ENCODE peak calls at places on chromosome 3, in seven cellular contexts. J, S, Z, L, N, P and W are unnamed samples.

GRCh38 chr3:57559526-57559925 is 3.5 kb downstream of the PDE12 start:
- DNase-seq in J (no peak), N (no peak), Z (no peak), P (no peak), L (peak; percentile 52), S (no peak), W (no peak)

GRCh38 chr3:178629430-178630178 is 93.4 kb downstream of the KCNMB2 start:
- DNase-seq in S (no peak), J (no peak), L (no peak), Z (no peak), N (no peak), P (no peak), W (no peak)

GRCh38 chr3:195803309-195803908 is 8.3 kb downstream of the MUC4 start:
- DNase-seq in J (no peak), L (no peak), N (peak; percentile 52), P (no peak), Z (peak; percentile 57), S (peak; percentile 8), W (no peak)

GRCh38 chr3:41653575-41654239 is 308.2 kb downstream of the ULK4 start:
- DNase-seq in P (peak; percentile 2), N (no peak), Z (no peak), S (no peak), L (peak; percentile 12), J (no peak), W (no peak)

GRCh38 chr3:11145888-11146287 is 8.4 kb upstream of the HRH1 start:
- DNase-seq in N (no peak), S (no peak), J (no peak), P (peak; percentile 58), Z (no peak), L (peak; percentile 95), W (no peak)

GRCh38 chr3:18405141-18405540 is 20.0 kb downstream of the SATB1 start:
- DNase-seq in L (no peak), Z (no peak), S (no peak), N (no peak), J (no peak), P (no peak), W (no peak)

GRCh38 chr3:173065543-173065970 is 75.5 kb downstream of the SPATA16 start:
- DNase-seq in J (no peak), S (peak; percentile 12), N (no peak), L (peak; percentile 6), P (no peak), Z (no peak), W (no peak)

GRCh38 chr3:149879872-149880271 is 66.9 kb downstream of the RNF13 start:
- DNase-seq in S (peak; percentile 69), J (peak; percentile 88), N (peak; percentile 52), P (peak; percentile 19), Z (peak; percentile 69), L (peak; percentile 68), W (no peak)

GRCh38 chr3:141191097-141191749 is 40.4 kb upstream of the PXYLP1 start:
- DNase-seq in N (no peak), Z (no peak), S (no peak), P (no peak), J (no peak), L (peak; percentile 6), W (no peak)

GRCh38 chr3:19547665-19548464 is 386.2 kb downstream of the EFHB start:
- DNase-seq in P (no peak), N (no peak), Z (no peak), L (no peak), S (no peak), J (no peak), W (no peak)

GRCh38 chr3:191376742-191377141 is 46.4 kb upstream of the UTS2B start:
- DNase-seq in P (peak; percentile 66), L (peak; percentile 81), N (no peak), J (no peak), Z (no peak), S (peak; percentile 16), W (no peak)

GRCh38 chr3:126509565-126510322 is 7.8 kb downstream of the UROC1 start:
- DNase-seq in J (no peak), L (no peak), P (no peak), N (no peak), Z (no peak), S (no peak), W (no peak)

GRCh38 chr3:138824114-138824506 is 10.6 kb downstream of the PIK3CB start:
- DNase-seq in N (no peak), Z (no peak), S (no peak), P (no peak), L (no peak), J (no peak), W (no peak)

GRCh38 chr3:142027295-142027694 is 122.0 kb downstream of the TFDP2 start:
- DNase-seq in J (no peak), S (no peak), N (no peak), L (no peak), P (no peak), Z (no peak), W (no peak)

GRCh38 chr3:62446337-62446940 is 73.1 kb upstream of the FEZF2 start:
- DNase-seq in N (no peak), J (no peak), L (no peak), S (no peak), Z (no peak), P (no peak), W (no peak)

GRCh38 chr3:62439176-62439813 is 65.9 kb upstream of the FEZF2 start:
- DNase-seq in S (no peak), L (no peak), J (no peak), P (no peak), Z (no peak), N (no peak), W (no peak)

GRCh38 chr3:62439978-62440377 is 66.6 kb upstream of the FEZF2 start:
- DNase-seq in L (no peak), Z (no peak), P (no peak), S (no peak), N (no peak), J (no peak), W (no peak)

DNA sequence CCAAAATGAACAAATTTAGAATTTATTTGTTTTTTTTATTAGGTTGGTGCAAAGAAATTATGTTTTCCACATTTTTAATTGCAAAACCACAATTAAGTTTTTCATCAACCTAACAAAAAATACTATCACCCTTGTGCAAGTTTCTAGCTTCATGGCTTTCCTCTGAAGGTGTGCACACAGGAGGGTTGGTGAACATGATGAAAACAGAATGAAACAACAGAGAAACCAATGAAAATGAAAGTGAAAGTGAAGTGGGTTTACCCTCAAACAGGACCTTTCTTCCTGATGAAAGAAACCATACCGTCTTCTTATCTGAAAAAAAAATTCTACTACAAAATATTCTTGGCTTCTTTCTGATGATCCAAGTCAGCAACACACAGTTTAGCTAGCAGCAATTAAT is 71.9 kb upstream of the FEZF2 start:
- DNase-seq in L (peak; percentile 29), P (no peak), S (peak; percentile 5), Z (no peak), N (no peak), J (no peak), W (no peak)
- H3K4me3 ChIP-seq in L (peak overlapping the region; percentile 47), P (no peak overlapping the region), S (no peak overlapping the region), Z (no peak overlapping the region), N (no peak overlapping the region), J (no peak overlapping the region), W (no peak overlapping the region)

DNA sequence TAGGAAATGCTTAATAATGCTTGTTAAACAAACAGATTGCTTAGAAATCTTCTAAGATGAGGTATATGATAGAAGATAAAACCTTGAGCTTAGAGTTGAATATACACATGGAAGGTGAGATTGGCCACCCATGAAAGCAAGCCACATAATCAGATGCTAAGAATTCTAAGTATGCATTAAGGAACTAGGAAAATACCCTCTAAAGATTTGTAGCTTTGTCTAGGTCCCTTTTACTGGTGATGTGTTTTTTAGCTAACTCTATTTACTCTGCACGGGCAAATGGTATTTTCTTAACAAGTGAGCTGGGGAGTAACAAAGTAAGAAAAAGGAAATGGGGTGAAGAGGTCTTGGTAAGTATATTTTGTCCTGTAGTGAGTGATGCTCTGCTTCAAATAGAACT is 310.3 kb downstream of the OXSM start:
- DNase-seq in N (no peak), L (no peak), Z (no peak), P (no peak), J (no peak), S (no peak), W (no peak)
- TF ChIP-seq CTCF in N (no peak), L (no peak), Z (no peak), P (no peak), J (no peak), S (no peak), W (no peak)

DNA sequence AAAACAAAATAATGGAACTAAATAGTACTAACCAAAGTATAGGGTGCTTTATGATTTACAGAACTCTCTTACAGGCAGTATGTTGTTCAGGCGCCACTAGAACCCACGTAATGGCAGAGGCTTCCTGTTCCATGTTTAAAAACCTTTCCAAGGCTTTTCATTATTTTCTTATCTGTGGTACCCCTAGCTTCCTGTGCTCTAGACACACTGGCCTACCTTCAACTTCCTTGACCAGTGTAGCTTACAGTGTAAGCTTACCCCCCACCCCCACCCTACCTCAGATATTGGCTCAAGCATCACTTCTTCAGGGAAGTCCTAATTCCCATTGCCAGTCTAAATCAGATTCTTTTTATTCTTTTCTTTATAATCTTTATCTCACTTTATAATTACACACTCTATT is 2.9 kb downstream of the NR2C2 start:
- DNase-seq in J (no peak), L (no peak), P (no peak), Z (no peak), N (no peak), S (no peak), W (no peak)
- H3K4me3 ChIP-seq in J (no peak overlapping the region), L (no peak overlapping the region), P (no peak overlapping the region), Z (no peak overlapping the region), N (no peak overlapping the region), S (no peak overlapping the region), W (no peak overlapping the region)

DNA sequence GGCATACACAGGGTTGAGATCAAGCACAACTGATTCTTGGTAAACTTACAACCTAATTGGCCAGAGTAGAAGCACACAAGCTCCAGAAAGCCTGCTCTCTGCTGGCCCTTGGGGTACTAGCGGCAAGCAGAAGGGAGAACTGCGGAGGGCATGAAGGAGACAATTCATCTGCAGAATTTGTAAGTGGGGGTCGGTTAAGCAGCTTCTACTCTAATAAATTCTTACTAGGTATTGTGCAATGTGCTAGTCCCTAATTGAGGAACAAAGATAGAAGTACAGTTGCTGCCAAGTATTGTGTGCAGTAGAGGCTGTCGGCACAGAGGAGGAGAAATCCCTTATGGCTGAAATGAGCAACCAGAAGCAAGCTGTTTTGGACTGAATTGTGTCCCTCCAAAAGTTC is 91.2 kb upstream of the VEPH1 start:
- DNase-seq in P (no peak), J (no peak), Z (no peak), S (no peak), L (no peak), N (no peak), W (no peak)
- TF ChIP-seq CTCF in P (peak; percentile 31), J (no peak), Z (no peak), S (no peak), L (no peak), N (no peak), W (no peak)